ENCODE peak calls at places on chromosomes 7 and 10, in eight cellular contexts. One of them, this sample, is unnamed.

GRCh38 chr7:77184990-77185389 is 14.6 kb downstream of the FGL2 start:
- DNase-seq in NCI-H1930: no peak
- DNase-seq in epithelial cell of esophagus: no peak
- DNase-seq in Right ventricle myocardium superior: no peak
- DNase-seq in neural crest cell: no peak
- DNase-seq in heart right ventricle: no peak
- DNase-seq in NCI-H748 treated with DMSO at 0.1 percent for 48 hours: no peak
- DNase-seq in M059J: no peak
- DNase-seq in this sample: no peak

GRCh38 chr7:39428221-39428620 is 138.0 kb upstream of the YAE1 start:
- DNase-seq in NCI-H748 treated with DMSO at 0.1 percent for 48 hours: no peak
- DNase-seq in Right ventricle myocardium superior: no peak
- DNase-seq in epithelial cell of esophagus: peak
- DNase-seq in heart right ventricle: no peak
- DNase-seq in NCI-H1930: no peak
- DNase-seq in M059J: peak
- DNase-seq in neural crest cell: no peak
- DNase-seq in this sample: no peak

GRCh38 chr10:42997849-42998165 is 79.1 kb upstream of the RET start:
- DNase-seq in NCI-H1930: no peak
- DNase-seq in NCI-H748 treated with DMSO at 0.1 percent for 48 hours: no peak
- DNase-seq in Right ventricle myocardium superior: no peak
- DNase-seq in heart right ventricle: no peak
- DNase-seq in M059J: no peak
- DNase-seq in epithelial cell of esophagus: no peak
- DNase-seq in neural crest cell: no peak
- DNase-seq in this sample: no peak

GRCh38 chr7:114937422-114937821 is 15.5 kb downstream of the MDFIC start:
- DNase-seq in epithelial cell of esophagus: no peak
- DNase-seq in neural crest cell: no peak
- DNase-seq in NCI-H748 treated with DMSO at 0.1 percent for 48 hours: no peak
- DNase-seq in heart right ventricle: no peak
- DNase-seq in Right ventricle myocardium superior: no peak
- DNase-seq in NCI-H1930: no peak
- DNase-seq in M059J: no peak
- DNase-seq in this sample: no peak

GRCh38 chr10:123043409-123043925 is 34.7 kb downstream of the ACADSB start:
- DNase-seq in M059J: peak
- DNase-seq in epithelial cell of esophagus: peak
- DNase-seq in NCI-H1930: peak
- DNase-seq in neural crest cell: peak
- DNase-seq in NCI-H748 treated with DMSO at 0.1 percent for 48 hours: peak
- DNase-seq in Right ventricle myocardium superior: no peak
- DNase-seq in heart right ventricle: peak
- DNase-seq in this sample: peak

GRCh38 chr7:24728503-24729364 is 28.5 kb downstream of the GSDME start:
- DNase-seq in NCI-H1930: no peak
- DNase-seq in Right ventricle myocardium superior: no peak
- DNase-seq in NCI-H748 treated with DMSO at 0.1 percent for 48 hours: no peak
- DNase-seq in M059J: no peak
- DNase-seq in epithelial cell of esophagus: no peak
- DNase-seq in neural crest cell: no peak
- DNase-seq in heart right ventricle: no peak
- DNase-seq in this sample: no peak

GRCh38 chr7:107173691-107174406 is 5.0 kb downstream of the HBP1 start:
- DNase-seq in heart right ventricle: no peak
- DNase-seq in M059J: no peak
- DNase-seq in NCI-H748 treated with DMSO at 0.1 percent for 48 hours: no peak
- DNase-seq in neural crest cell: no peak
- DNase-seq in NCI-H1930: no peak
- DNase-seq in epithelial cell of esophagus: no peak
- DNase-seq in Right ventricle myocardium superior: no peak
- DNase-seq in this sample: no peak

GRCh38 chr10:30199376-30200018 is 140.1 kb upstream of the JCAD start:
- DNase-seq in Right ventricle myocardium superior: no peak
- DNase-seq in NCI-H748 treated with DMSO at 0.1 percent for 48 hours: no peak
- DNase-seq in M059J: no peak
- DNase-seq in heart right ventricle: no peak
- DNase-seq in neural crest cell: peak
- DNase-seq in epithelial cell of esophagus: peak
- DNase-seq in NCI-H1930: no peak
- DNase-seq in this sample: no peak

GRCh38 chr10:22649390-22649841 is 65.0 kb downstream of the PIP4K2A start:
- DNase-seq in NCI-H1930: no peak
- DNase-seq in neural crest cell: no peak
- DNase-seq in NCI-H748 treated with DMSO at 0.1 percent for 48 hours: no peak
- DNase-seq in heart right ventricle: no peak
- DNase-seq in M059J: no peak
- DNase-seq in epithelial cell of esophagus: no peak
- DNase-seq in Right ventricle myocardium superior: no peak
- DNase-seq in this sample: no peak

This sample was measured in H9.